ENCODE peak calls at places on chromosomes 12 and 14, in nine cellular contexts. Z is neural progenitor cell; J is GOT3; H is ACHN; G is stimulated activated CD8-positive, alpha-beta memory T cell treated with anti-CD3 and anti-CD28 coated beads, Interleukin-4, amount 100 ng/mL, for 1 hour; L is HT1080; P is HuH-7.5; R is astrocyte of the spinal cord; O is cortex of kidney. D is an unnamed sample.

GRCh38 chr14:105275267-105275946 is 25.4 kb downstream of the BRF1 start:
- DNase-seq in Z (no peak), J (no peak), H (no peak), G (no peak), L (no peak), P (no peak), R (peak), O (no peak), D (no peak)

GRCh38 chr12:57803317-57803893 is 15.1 kb downstream of the AVIL start:
- DNase-seq in Z (peak), J (no peak), H (peak), G (no peak), L (peak), P (peak), R (peak), O (no peak), D (peak)

GRCh38 chr12:28998662-28999120 is 150.4 kb upstream of the FAR2 start:
- DNase-seq in Z (peak), J (no peak), H (peak), G (no peak), L (peak), P (no peak), R (peak), O (no peak), D (peak)

GRCh38 chr14:69657961-69658360 is 46.6 kb downstream of the SUSD6 start:
- DNase-seq in Z (no peak), J (no peak), H (no peak), G (no peak), L (peak), P (no peak), R (peak), O (no peak), D (no peak)

GRCh38 chr12:25785164-25785563 is 173.3 kb upstream of the RASSF8 start:
- DNase-seq in Z (no peak), J (no peak), H (no peak), G (no peak), L (no peak), P (no peak), R (no peak), O (no peak), D (peak)

GRCh38 chr14:60646202-60646886 is 2.9 kb downstream of the SIX1 start:
- DNase-seq in Z (peak), J (no peak), H (no peak), G (no peak), L (no peak), P (no peak), R (peak), O (no peak), D (no peak)

GRCh38 chr12:29782285-29782820 is 1.4 kb downstream of the TMTC1 start:
- DNase-seq in Z (peak), J (no peak), H (no peak), G (no peak), L (no peak), P (no peak), R (peak), O (no peak), D (peak)

GRCh38 chr12:3493225-3494049 is 2.4 kb downstream of the PRMT8 start:
- DNase-seq in Z (peak), J (no peak), H (no peak), G (no peak), L (no peak), P (no peak), R (no peak), O (no peak), D (no peak)

GRCh38 chr12:49511410-49511809 is 27.4 kb upstream of the KCNH3 start:
- DNase-seq in Z (no peak), J (no peak), H (no peak), G (no peak), L (no peak), P (no peak), R (no peak), O (no peak), D (no peak)

GRCh38 chr12:51517316-51517715 is 73.7 kb upstream of the SCN8A start:
- DNase-seq in Z (no peak), J (no peak), H (no peak), G (no peak), L (no peak), P (no peak), R (no peak), O (no peak), D (no peak)

D was measured in endothelial cell of umbilical vein.